ENCODE peak calls at places on chromosomes 3 and 15, in eight cellular contexts. S is PC-3, F is Caco-2, I is left lung, M is lower lobe of right lung, P is ovary, J is prostate gland, X is cardiac muscle cell. E is an unnamed sample. For H3K27me3, the result is how much of the 10 kb centered on the place peaks cover.

GRCh38 chr15:51004103-51004536 is 90.6 kb downstream of the TNFAIP8L3 start:
- DNase-seq in S (peak), F (peak), M (no peak), X (peak), J (no peak), I (no peak), P (no peak), E (no peak)

GRCh38 chr3:12886106-12886679 is 44.8 kb upstream of the RPL32 start:
- DNase-seq in I (no peak), J (no peak), P (no peak), F (no peak), M (no peak), S (no peak), X (no peak), E (no peak)

GRCh38 chr3:11559816-11560633 is 83.7 kb downstream of the VGLL4 start:
- DNase-seq in M (no peak), P (peak), F (no peak), I (peak), X (no peak), J (no peak), S (no peak), E (no peak)

GRCh38 chr15:71596672-71597071 is 213.7 kb upstream of the NR2E3 start:
- DNase-seq in F (no peak), P (peak), X (peak), I (peak), S (no peak), J (peak), M (peak), E (no peak)

GRCh38 chr3:10907262-10907661 is 85.3 kb upstream of the SLC6A1 start:
- DNase-seq in J (no peak), F (no peak), S (no peak), P (no peak), I (no peak), X (no peak), M (no peak), E (no peak)

GRCh38 chr3:113985526-113985925 is 37.7 kb downstream of the ZDHHC23 start:
- DNase-seq in X (peak), F (no peak), I (no peak), M (no peak), S (no peak), P (no peak), J (no peak), E (no peak)

GRCh38 chr3:53231532-53232511 is 24.0 kb downstream of the TKT start:
- DNase-seq in I (peak), F (no peak), X (no peak), J (no peak), S (no peak), P (peak), M (peak), E (no peak)

GRCh38 chr3:114022145-114022544 is 34.2 kb downstream of the CCDC191 start:
- DNase-seq in I (no peak), S (no peak), F (no peak), M (no peak), P (no peak), J (no peak), X (no peak), E (no peak)

GRCh38 chr3:127675651-127676391 is 3.1 kb downstream of the ABTB1 start:
- DNase-seq in J (no peak), I (peak), F (no peak), S (no peak), P (peak), X (no peak), M (no peak), E (no peak)

GRCh38 chr3:186406669-186407635 is 44.9 kb upstream of the DGKG start:
- DNase-seq in M (no peak), F (no peak), S (no peak), X (no peak), J (no peak), P (peak), I (no peak), E (no peak)

GRCh38 chr15:60326824-60327654 is 70.7 kb downstream of the ANXA2 start:
- DNase-seq in S (peak), F (peak), P (no peak), J (peak), M (no peak), I (no peak), X (peak), E (peak)

GRCh38 chr3:194255252-194256039 is 95.7 kb downstream of the CPN2 start:
- DNase-seq in S (no peak), P (no peak), I (peak), X (peak), M (peak), F (no peak), J (no peak), E (no peak)

GRCh38 chr3:185508330-185508729 is 9.5 kb upstream of the TMEM41A start:
- DNase-seq in S (no peak), X (no peak), F (no peak), J (no peak), I (no peak), M (no peak), P (no peak), E (no peak)

GRCh38 chr3:150449169-150449721 is 41.1 kb downstream of the TSC22D2 start:
- DNase-seq in J (no peak), F (no peak), P (no peak), S (peak), X (peak), M (no peak), I (no peak), E (peak)

GRCh38 chr15:85003593-85004312 is 22.1 kb downstream of the PDE8A start:
- DNase-seq in S (no peak), M (peak), F (no peak), I (no peak), X (no peak), J (no peak), P (no peak), E (no peak)

GRCh38 chr3:156643729-156644389 is 30.5 kb upstream of the TIPARP start:
- DNase-seq in I (no peak), F (no peak), P (no peak), S (no peak), M (peak), X (peak), J (no peak), E (peak)

GRCh38 chr3:11170052-11170770 is 15.9 kb downstream of the HRH1 start:
- DNase-seq in P (no peak), X (no peak), S (no peak), J (no peak), M (no peak), F (no peak), I (no peak), E (peak)

GRCh38 chr3:125281411-125281810 is 68.9 kb upstream of the SLC12A8 start:
- DNase-seq in S (no peak), P (no peak), J (no peak), X (peak), I (no peak), M (no peak), F (no peak), E (no peak)

DNA sequence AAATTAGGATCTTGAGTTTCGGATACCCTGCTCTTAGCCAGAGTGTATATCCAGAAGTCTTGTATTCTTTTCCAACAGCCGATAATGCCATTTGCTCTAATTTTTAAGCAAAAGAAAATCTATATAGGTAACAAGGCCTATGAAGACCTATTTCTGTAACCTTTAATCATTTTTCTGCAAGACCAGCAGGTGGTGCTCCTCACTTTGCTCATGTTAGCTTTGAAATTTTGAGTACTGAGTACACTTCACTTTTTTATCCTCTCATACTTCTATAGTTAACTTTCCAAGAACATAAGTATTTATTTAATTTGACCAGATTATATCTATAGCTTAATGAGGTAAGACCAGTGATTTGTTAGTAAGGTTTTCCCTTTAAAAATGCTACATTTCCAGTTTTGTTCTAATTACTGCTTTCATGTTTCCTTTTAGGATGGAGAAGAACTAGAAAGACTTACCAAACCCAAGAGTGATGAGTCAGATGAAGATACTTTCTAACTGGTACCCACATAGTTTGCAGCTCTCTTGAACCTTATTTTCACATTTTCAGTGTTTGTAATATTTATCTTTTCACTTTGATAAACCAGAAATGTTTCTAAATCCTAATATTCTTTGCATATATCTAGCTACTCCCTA is 20.5 kb downstream of the SLC35A5 start:
- DNase-seq in S (peak), M (no peak), F (peak), J (no peak), P (no peak), X (peak), I (no peak), E (peak)
- TF ChIP-seq CTCF in S (peak), M (peak), F (peak), J (no peak), P (peak), X (peak), I (peak), E (peak)

GRCh38 chr15:31148622-31149505 is 47.3 kb upstream of the TRPM1 start:
- DNase-seq in M (no peak), I (no peak), F (no peak), S (no peak), X (no peak), J (no peak), P (no peak), E (no peak)
- H3K4me3 ChIP-seq in M (no peak), I (no peak), F (no peak), S (no peak), X (no peak), J (no peak), P (no peak), E (no peak)

DNA sequence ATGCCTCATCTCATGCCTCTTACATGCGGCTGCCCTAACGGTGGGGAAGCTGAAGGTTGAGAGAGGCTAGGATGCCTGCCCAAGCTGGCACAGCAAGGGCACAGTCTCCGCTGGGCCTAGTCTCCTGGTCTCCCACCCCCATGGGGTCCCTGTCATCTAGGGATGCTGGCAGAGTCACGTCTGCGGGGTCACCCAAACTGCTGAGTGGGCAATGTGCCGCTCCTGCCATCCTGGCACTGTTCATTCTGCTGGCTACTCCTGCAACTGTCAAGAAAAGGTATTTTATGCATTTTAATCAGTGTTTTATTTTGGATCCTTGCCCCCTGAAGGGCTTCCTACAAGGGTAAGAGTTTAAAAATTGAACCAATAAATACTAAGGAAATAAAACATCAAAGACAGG is 12.8 kb downstream of the LINGO1 start:
- DNase-seq in P (no peak), I (no peak), F (no peak), X (no peak), M (no peak), J (no peak), S (no peak), E (no peak)
- H3K27me3 ChIP-seq in P (under half), I (under half), F (under half), X (under half), M (under half), J (under half), S (under half), E (under half)

GRCh38 chr3:153029350-153029749 is 132.7 kb upstream of the RAP2B start:
- DNase-seq in S (no peak), I (no peak), J (no peak), M (no peak), F (no peak), X (peak), P (no peak), E (peak)

GRCh38 chr3:153023896-153024295 is 138.1 kb upstream of the RAP2B start:
- DNase-seq in F (no peak), P (no peak), S (no peak), I (no peak), X (no peak), J (no peak), M (no peak), E (no peak)

GRCh38 chr3:153028336-153028735 is 133.7 kb upstream of the RAP2B start:
- DNase-seq in P (no peak), J (no peak), M (no peak), X (peak), I (no peak), F (no peak), S (no peak), E (no peak)

DNA sequence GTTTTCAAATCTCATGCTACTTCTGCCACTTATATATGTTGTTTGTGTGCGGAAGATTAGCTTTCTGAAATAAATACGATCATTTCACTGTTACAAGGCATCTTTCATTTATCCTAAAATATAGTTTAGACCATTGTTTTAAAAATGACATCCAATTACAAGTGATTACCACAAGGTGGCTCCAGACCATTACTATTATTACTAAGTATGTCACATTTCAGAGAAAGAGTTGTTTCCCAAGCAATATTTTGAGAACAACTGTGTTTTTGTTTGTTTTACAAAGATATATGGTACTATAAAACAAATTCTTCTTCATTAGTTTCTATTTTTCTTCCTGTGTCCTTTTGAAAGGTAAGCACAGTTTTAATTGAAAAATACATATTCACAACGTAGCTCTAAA is 136.0 kb upstream of the RAP2B start:
- DNase-seq in J (no peak), I (no peak), S (peak), P (no peak), F (peak), M (no peak), X (peak), E (no peak)
- TF ChIP-seq CTCF in J (peak), I (peak), S (peak), P (no peak), F (peak), M (peak), X (peak), E (peak)

DNA sequence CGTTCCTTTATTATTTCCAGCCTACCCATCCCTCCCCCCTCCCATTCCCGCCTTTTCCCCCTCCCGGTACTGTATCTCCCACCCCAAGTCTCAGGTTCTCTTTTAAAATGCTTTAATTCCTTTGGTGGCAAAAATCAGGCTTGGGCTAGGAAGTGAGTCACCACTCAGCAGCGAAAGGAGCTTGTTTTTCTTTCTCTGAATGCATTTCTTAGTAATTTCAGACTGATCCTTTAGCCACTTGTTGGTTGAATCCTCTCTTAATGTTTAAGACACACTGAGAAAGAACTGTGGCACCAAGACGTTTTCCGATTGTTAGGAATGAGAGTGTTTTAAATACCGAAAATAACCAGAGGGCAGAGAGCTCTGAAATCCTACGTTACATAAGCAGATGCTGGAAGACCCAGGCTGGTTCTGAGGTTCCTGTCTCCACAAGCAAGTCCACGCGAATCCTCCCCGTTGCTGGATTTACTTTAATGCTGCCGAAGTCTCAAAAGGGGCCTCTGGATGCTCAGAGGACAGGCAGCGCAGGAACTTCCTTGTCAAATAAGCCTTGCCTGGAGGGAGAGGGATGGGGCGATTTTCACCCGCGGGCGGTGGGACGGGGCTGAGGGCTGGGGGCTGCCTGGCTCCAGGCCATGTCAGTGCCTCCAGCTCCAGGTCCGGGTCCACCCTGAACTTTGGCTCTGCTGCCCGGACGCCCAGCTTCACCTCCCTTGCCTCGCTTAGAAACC is 848 bp upstream of the COL8A1 start:
- DNase-seq in M (no peak), X (peak), I (no peak), S (peak), F (no peak), P (peak), J (no peak), E (peak)
- H3K4me3 ChIP-seq in M (peak), X (peak), I (peak), S (peak), F (no peak), P (peak), J (peak), E (peak)

DNA sequence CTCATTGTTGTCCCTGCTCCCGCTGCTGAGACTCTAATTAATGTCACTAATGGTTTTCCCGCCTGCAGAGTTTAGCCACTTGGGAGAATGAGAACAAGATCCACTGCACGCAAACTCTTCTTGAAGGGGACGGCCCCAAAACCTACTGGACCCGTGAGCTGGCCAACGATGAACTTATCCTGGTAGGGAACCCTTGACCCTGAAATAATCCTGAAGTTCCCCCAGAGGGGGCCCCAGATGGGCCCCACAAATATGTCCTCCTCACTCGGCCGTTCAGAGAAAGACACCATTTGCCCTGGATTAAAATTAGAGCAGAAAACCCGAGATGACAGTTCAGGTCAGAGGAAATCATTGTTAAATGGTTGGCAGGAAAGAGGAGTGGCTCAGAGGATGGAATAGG is 3.3 kb downstream of the CRABP1 start:
- DNase-seq in P (no peak), M (no peak), S (no peak), I (no peak), F (no peak), X (no peak), J (no peak), E (no peak)
- H3K27me3 ChIP-seq in P (under half), M (under half), S (under half), I (under half), F (under half), X (under half), J (under half), E (half or more)

GRCh38 chr3:9411302-9411701 is 13.9 kb downstream of the SETD5 start:
- DNase-seq in M (no peak), P (no peak), I (no peak), F (no peak), J (no peak), S (no peak), X (no peak), E (no peak)
- TF ChIP-seq CTCF in M (no peak), P (no peak), I (no peak), F (no peak), J (no peak), S (no peak), X (no peak), E (no peak)

GRCh38 chr3:48560648-48561018 is 2.9 kb downstream of the UCN2 start:
- DNase-seq in F (no peak), M (no peak), P (no peak), X (no peak), S (no peak), I (no peak), J (no peak), E (no peak)

GRCh38 chr3:48563382-48563918 is at the start of gene UCN2:
- DNase-seq in J (no peak), X (peak), P (no peak), S (no peak), F (no peak), I (no peak), M (no peak), E (no peak)

GRCh38 chr3:48562367-48563095 is 1.1 kb downstream of the UCN2 start:
- DNase-seq in S (no peak), J (no peak), M (no peak), F (no peak), I (no peak), P (no peak), X (no peak), E (no peak)

GRCh38 chr3:48558446-48559134 is 2.0 kb upstream of the PFKFB4 start:
- DNase-seq in I (peak), P (no peak), S (no peak), M (peak), J (no peak), F (no peak), X (no peak), E (no peak)

DNA sequence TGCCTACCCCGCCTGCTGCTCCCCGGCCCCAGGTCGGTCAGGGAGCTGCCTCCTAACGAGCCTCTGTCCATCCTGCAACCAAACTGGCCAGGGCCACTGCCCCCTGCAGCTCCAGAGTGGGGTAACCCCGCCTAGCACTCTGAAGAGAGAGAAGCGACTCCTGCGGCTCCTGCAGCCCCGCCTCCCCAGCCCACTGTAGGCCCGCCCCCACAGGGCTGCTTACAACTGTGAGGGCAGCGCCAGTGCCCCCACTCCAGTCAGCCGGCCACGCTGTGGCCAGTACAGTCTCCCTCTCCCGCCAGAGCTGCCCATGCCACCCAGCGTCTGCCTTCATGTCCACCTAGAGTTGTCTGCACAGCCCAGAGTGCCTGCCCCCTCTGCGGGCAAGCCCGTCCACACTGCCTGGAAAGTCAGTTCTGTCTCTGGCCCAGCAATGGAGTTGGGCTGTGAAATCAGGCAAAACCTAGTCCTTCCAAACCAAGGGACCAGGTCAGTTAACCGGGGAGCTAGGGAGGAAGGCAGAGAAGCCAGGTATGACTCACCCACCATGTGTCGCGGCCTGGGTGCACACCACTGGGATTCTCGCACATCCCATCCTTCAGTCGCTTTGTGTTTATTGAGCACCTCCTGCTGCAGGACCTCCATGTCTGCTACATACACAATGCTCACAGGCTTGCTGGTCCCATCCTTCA is 2.4 kb downstream of the UCN2 start:
- DNase-seq in I (peak), S (no peak), F (peak), M (peak), J (no peak), X (peak), P (peak), E (no peak)
- H3K4me3 ChIP-seq in I (peak), S (no peak), F (no peak), M (peak), J (no peak), X (peak), P (peak), E (peak)

GRCh38 chr15:96701876-96702275 is 371.4 kb downstream of the NR2F2 start:
- DNase-seq in F (no peak), P (no peak), S (no peak), M (no peak), X (no peak), I (no peak), J (no peak), E (no peak)
- H3K27me3 ChIP-seq in F (under half), P (under half), S (half or more), M (under half), X (under half), I (under half), J (under half), E (under half)